ENCODE peak calls at places on chromosome 2, in four cellular contexts. E is WTC11, Q is K562, B is HepG2. N is an unnamed sample.

GRCh38 chr2:215904101-215904500 is 109.2 kb downstream of the MREG start:
- DNase-seq in Q (no peak), B (no peak), E (no peak), N (no peak)

GRCh38 chr2:218434456-218434855 is 15.5 kb downstream of the VIL1 start:
- DNase-seq in E (no peak), B (no peak), Q (no peak), N (no peak)

GRCh38 chr2:95526360-95527341 is 42.1 kb upstream of the TRIM43B start:
- DNase-seq in E (peak; percentile 52), B (no peak), Q (peak; percentile 11), N (peak; percentile 20)

GRCh38 chr2:232463701-232464533 is 8.0 kb downstream of the ALPI start:
- DNase-seq in B (no peak), E (no peak), Q (no peak), N (no peak)

GRCh38 chr2:216644846-216645635 is 11.8 kb downstream of the IGFBP2 start:
- DNase-seq in Q (no peak), E (no peak), B (no peak), N (no peak)

GRCh38 chr2:240461471-240462072 is 26.1 kb downstream of the GPC1 start:
- DNase-seq in E (peak; percentile 4), Q (no peak), B (no peak), N (no peak)

GRCh38 chr2:144560254-144560653 is 40.3 kb upstream of the ZEB2 start:
- DNase-seq in Q (peak; percentile 37), E (no peak), B (no peak), N (no peak)

GRCh38 chr2:190343170-190343499 is 254 bp upstream of the INPP1 start:
- DNase-seq in E (no peak), Q (no peak), B (no peak), N (no peak)

GRCh38 chr2:188978291-188979081 is 4.3 kb downstream of the COL3A1 start:
- DNase-seq in Q (no peak), E (no peak), B (peak; percentile 43), N (peak; percentile 23)

GRCh38 chr2:110690345-110690965 is 12.6 kb upstream of the BUB1 start:
- DNase-seq in E (no peak), Q (no peak), B (peak; percentile 20), N (no peak)

GRCh38 chr2:120228503-120228902 is 5.3 kb upstream of the TMEM185B start:
- DNase-seq in Q (no peak), B (no peak), E (no peak), N (no peak)

GRCh38 chr2:101267671-101268656 is 15.3 kb downstream of the CNOT11 start:
- DNase-seq in B (no peak), E (no peak), Q (no peak), N (peak; percentile 42)

GRCh38 chr2:177754476-177754873 is 318.1 kb downstream of the PDE11A start:
- DNase-seq in Q (peak; percentile 65), B (no peak), E (no peak), N (no peak)

GRCh38 chr2:208033701-208034502 is 8.6 kb upstream of the PLEKHM3 start:
- DNase-seq in Q (peak; percentile 68), B (peak; percentile 97), E (peak; percentile 61), N (no peak)

GRCh38 chr2:223786943-223787342 is 50.4 kb downstream of the AP1S3 start:
- DNase-seq in B (no peak), Q (no peak), E (no peak), N (no peak)

GRCh38 chr2:236507393-236508085 is 62.1 kb upstream of the ACKR3 start:
- DNase-seq in B (no peak), Q (no peak), E (peak; percentile 73), N (no peak)

GRCh38 chr2:190407246-190407661 is 901 bp upstream of the MFSD6 start:
- DNase-seq in B (no peak), Q (peak; percentile 7), E (no peak), N (no peak)

GRCh38 chr2:30382995-30383394 is 64.1 kb upstream of the LCLAT1 start:
- DNase-seq in B (no peak), Q (no peak), E (no peak), N (no peak)

GRCh38 chr2:215796160-215796559 is 217.2 kb downstream of the MREG start:
- DNase-seq in Q (no peak), B (no peak), E (no peak), N (no peak)

GRCh38 chr2:26850565-26850964 is 2.6 kb downstream of the DPYSL5 start:
- DNase-seq in E (no peak), B (no peak), Q (no peak), N (no peak)

GRCh38 chr2:142041105-142041504 is 89.7 kb downstream of the LRP1B start:
- DNase-seq in Q (no peak), E (no peak), B (no peak), N (no peak)

GRCh38 chr2:48341556-48342133 is 188.3 kb upstream of the STON1 start:
- DNase-seq in Q (no peak), E (no peak), B (no peak), N (no peak)

GRCh38 chr2:227884511-227884947 is 13.1 kb downstream of the DAW1 start:
- DNase-seq in B (peak; percentile 75), Q (peak; percentile 65), E (peak; percentile 91), N (no peak)

GRCh38 chr2:86787701-86788100 is 3.0 kb downstream of the CD8A start:
- DNase-seq in Q (no peak), B (no peak), E (no peak), N (no peak)

GRCh38 chr2:133092571-133092970 is 422.6 kb upstream of the LYPD1 start:
- DNase-seq in B (no peak), E (no peak), Q (no peak), N (no peak)

GRCh38 chr2:173496746-173497145 is 142.1 kb downstream of the CDCA7 start:
- DNase-seq in B (no peak), E (no peak), Q (no peak), N (no peak)

GRCh38 chr2:66929632-66930385 is 467.3 kb upstream of the ETAA1 start:
- DNase-seq in E (no peak), Q (no peak), B (no peak), N (no peak)

GRCh38 chr2:240250150-240250984 is 109.9 kb upstream of the OTOS start:
- DNase-seq in E (no peak), Q (no peak), B (no peak), N (no peak)

GRCh38 chr2:133673570-133673969 is 105.3 kb upstream of the NCKAP5 start:
- DNase-seq in E (no peak), B (no peak), Q (no peak), N (no peak)

GRCh38 chr2:209876211-209876610 is 104.6 kb downstream of the UNC80 start:
- DNase-seq in E (no peak), Q (no peak), B (no peak), N (no peak)

GRCh38 chr2:188788621-188789020 is 185.6 kb upstream of the COL3A1 start:
- DNase-seq in B (no peak), E (no peak), Q (no peak), N (no peak)

GRCh38 chr2:28869494-28870145 is 489 bp downstream of the TRMT61B start:
- DNase-seq in B (no peak), Q (no peak), E (no peak), N (no peak)

GRCh38 chr2:201656740-201657139 is 13.4 kb upstream of the TMEM237 start:
- DNase-seq in E (no peak), B (no peak), Q (no peak), N (no peak)

GRCh38 chr2:168286535-168286934 is 39.1 kb upstream of the STK39 start:
- DNase-seq in Q (no peak), B (no peak), E (no peak), N (no peak)

GRCh38 chr2:8000861-8001260 is 681.0 kb upstream of the ID2 start:
- DNase-seq in Q (peak; percentile 36), B (no peak), E (no peak), N (no peak)

GRCh38 chr2:196097864-196098660 is 29.4 kb upstream of the DNAH7 start:
- DNase-seq in Q (no peak), E (no peak), B (no peak), N (no peak)

GRCh38 chr2:169670215-169670651 is 24.0 kb downstream of the CFAP210 start:
- DNase-seq in E (no peak), Q (peak; percentile 83), B (peak; percentile 38), N (no peak)

GRCh38 chr2:98886066-98886554 is 49.9 kb downstream of the CRACDL start:
- DNase-seq in B (no peak), Q (no peak), E (no peak), N (no peak)

GRCh38 chr2:239316562-239317465 is 84.0 kb downstream of the HDAC4 start:
- DNase-seq in E (no peak), Q (peak; percentile 78), B (no peak), N (no peak)

DNA sequence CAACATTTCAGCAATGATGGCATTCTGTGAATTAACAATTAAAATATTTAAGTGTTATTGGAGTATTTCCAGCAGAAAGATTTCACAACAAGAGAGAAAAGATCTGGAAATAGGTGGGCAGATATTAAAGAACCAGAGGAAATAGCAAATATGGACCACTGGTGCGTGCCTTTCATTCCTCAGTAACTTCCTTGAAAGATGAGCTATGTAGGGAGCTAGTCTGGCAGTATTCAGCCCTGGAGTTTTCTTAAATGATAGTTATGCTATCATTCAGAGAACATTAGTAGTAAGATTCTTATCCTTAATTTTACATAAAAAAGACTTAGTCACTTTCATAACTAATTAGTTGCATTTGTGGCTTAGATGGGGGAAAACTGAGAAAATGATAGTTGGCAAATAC is 41.5 kb downstream of the TANC1 start:
- DNase-seq in B (no peak), E (no peak), Q (no peak), N (no peak)
- TF ChIP-seq TCF7 in B (no peak), E (no peak), Q (no peak), N (no peak)

DNA sequence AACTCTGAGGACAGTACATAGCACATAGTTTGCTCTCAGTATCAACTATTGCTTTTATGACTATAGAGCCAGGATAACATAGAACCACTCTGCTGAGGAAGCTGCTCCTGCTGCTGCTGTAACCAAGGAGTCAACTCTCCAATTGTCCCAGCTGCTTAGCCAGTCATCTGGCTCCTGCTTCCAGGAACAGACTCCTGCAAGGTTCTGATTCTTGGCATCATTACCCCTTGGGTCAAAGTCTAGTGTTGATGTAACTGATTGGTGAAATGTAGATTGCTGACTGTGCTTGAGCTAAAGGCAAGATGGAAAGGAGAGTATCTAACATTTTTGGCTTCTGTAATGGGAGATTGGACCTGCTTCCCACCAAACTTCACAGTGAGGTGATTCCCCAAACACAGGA is 261.9 kb upstream of the FSHR start:
- DNase-seq in B (no peak), Q (no peak), E (no peak), N (no peak)
- TF ChIP-seq TCF7 in B (no peak), Q (no peak), E (no peak), N (no peak)

GRCh38 chr2:137202310-137202709 is 437.0 kb downstream of the THSD7B start:
- DNase-seq in B (no peak), E (no peak), Q (no peak), N (no peak)

GRCh38 chr2:137205324-137205723 is 440.0 kb downstream of the THSD7B start:
- DNase-seq in B (no peak), E (no peak), Q (no peak), N (no peak)

GRCh38 chr2:137194111-137194510 is 428.8 kb downstream of the THSD7B start:
- DNase-seq in Q (no peak), B (no peak), E (no peak), N (no peak)

GRCh38 chr2:137199751-137200150 is 434.4 kb downstream of the THSD7B start:
- DNase-seq in Q (no peak), B (no peak), E (no peak), N (no peak)
- TF ChIP-seq TCF7 in Q (no peak), B (no peak), E (no peak), N (no peak)

GRCh38 chr2:192448881-192449280 is 254.1 kb upstream of the TMEFF2 start:
- DNase-seq in B (no peak), Q (no peak), E (no peak), N (no peak)
- TF ChIP-seq TCF7 in B (no peak), Q (no peak), E (no peak), N (no peak)